ENCODE peak calls at places on chromosomes 16 and 17, in five cellular contexts. D, W, M, H and B are unnamed samples.

GRCh38 chr17:19461139-19461538 is 50.1 kb downstream of the RNF112 start:
- DNase-seq in W (no peak), M (no peak), H (no peak), D (no peak), B (no peak)

GRCh38 chr16:30722443-30722842 is 23.5 kb downstream of the SRCAP start:
- DNase-seq in W (no peak), M (no peak), D (no peak), H (no peak), B (no peak)

GRCh38 chr16:85302018-85302847 is 190.0 kb upstream of the CIBAR2 start:
- DNase-seq in H (no peak), W (no peak), M (no peak), D (no peak), B (no peak)

GRCh38 chr16:57127037-57127763 is 34.8 kb downstream of the CPNE2 start:
- DNase-seq in W (no peak), M (no peak), D (no peak), H (no peak), B (no peak)

GRCh38 chr16:12526521-12526920 is 277.2 kb downstream of the CPPED1 start:
- DNase-seq in M (no peak), H (no peak), W (no peak), D (no peak), B (no peak)

GRCh38 chr17:70352834-70353233 is 183.5 kb downstream of the KCNJ2 start:
- DNase-seq in D (no peak), W (no peak), H (no peak), M (no peak), B (no peak)

GRCh38 chr16:21611546-21612384 is 12.4 kb downstream of the METTL9 start:
- DNase-seq in W (no peak), M (no peak), D (no peak), H (peak), B (no peak)

GRCh38 chr16:4315185-4316102 is at the start of gene GLIS2:
- DNase-seq in D (peak), W (peak), H (no peak), M (no peak), B (peak)

GRCh38 chr17:39928868-39929651 is 1.5 kb downstream of the LRRC3C start:
- DNase-seq in M (no peak), W (peak), H (peak), D (no peak), B (no peak)

GRCh38 chr17:17781591-17782424 is 55.0 kb downstream of the SREBF1 start:
- DNase-seq in M (no peak), D (peak), H (no peak), W (peak), B (peak)

GRCh38 chr17:64732336-64733006 is 70.4 kb upstream of the SMURF2 start:
- DNase-seq in H (no peak), D (no peak), M (no peak), W (no peak), B (no peak)

GRCh38 chr17:71176315-71176714 is 944.5 kb upstream of the SOX9 start:
- DNase-seq in M (no peak), W (no peak), H (no peak), D (no peak), B (no peak)

GRCh38 chr17:7404737-7405412 is 978 bp upstream of the TMEM256 start:
- DNase-seq in D (peak), H (peak), M (no peak), W (no peak), B (no peak)

GRCh38 chr17:30922235-30922993 is 669 bp downstream of the ADAP2 start:
- DNase-seq in M (no peak), D (peak), H (no peak), W (no peak), B (peak)

GRCh38 chr17:28727727-28728363 is 743 bp upstream of the NEK8 start:
- DNase-seq in W (no peak), M (no peak), D (peak), H (peak), B (peak)

GRCh38 chr17:40598021-40598927 is 33.0 kb upstream of the CCR7 start:
- DNase-seq in W (no peak), H (no peak), D (no peak), M (no peak), B (no peak)

GRCh38 chr16:55329791-55330190 is 5.8 kb downstream of the IRX6 start:
- DNase-seq in H (no peak), D (no peak), W (no peak), M (no peak), B (no peak)